ENCODE peak calls at places on chromosomes 16 and 17, in seven cellular contexts. One of them, this sample, is unnamed.

GRCh38 chr17:49836111-49837030 is 11.5 kb downstream of the TAC4 start:
- DNase-seq in GM12878: no peak
- DNase-seq in H1: no peak
- DNase-seq in transverse colon: no peak
- DNase-seq in prostate gland: peak; percentile 36
- DNase-seq in breast epithelium: no peak
- DNase-seq in HL-60: no peak
- DNase-seq in this sample: peak; percentile 73

GRCh38 chr17:19720631-19721426 is 4.4 kb upstream of the SLC47A2 start:
- DNase-seq in GM12878: no peak
- DNase-seq in H1: no peak
- DNase-seq in transverse colon: peak; percentile 75
- DNase-seq in prostate gland: no peak
- DNase-seq in breast epithelium: no peak
- DNase-seq in HL-60: no peak
- DNase-seq in this sample: no peak

GRCh38 chr16:72657791-72658190 is 390.1 kb downstream of the ZFHX3 start:
- DNase-seq in GM12878: peak; percentile 82
- DNase-seq in H1: no peak
- DNase-seq in transverse colon: no peak
- DNase-seq in prostate gland: no peak
- DNase-seq in breast epithelium: no peak
- DNase-seq in HL-60: no peak
- DNase-seq in this sample: no peak

GRCh38 chr16:23026777-23027362 is 122.4 kb downstream of the USP31 start:
- DNase-seq in GM12878: no peak
- DNase-seq in H1: no peak
- DNase-seq in transverse colon: no peak
- DNase-seq in prostate gland: no peak
- DNase-seq in breast epithelium: no peak
- DNase-seq in HL-60: no peak
- DNase-seq in this sample: no peak

GRCh38 chr16:871562-872330 is 71.2 kb upstream of the GNG13 start:
- DNase-seq in GM12878: no peak
- DNase-seq in H1: no peak
- DNase-seq in transverse colon: no peak
- DNase-seq in prostate gland: no peak
- DNase-seq in breast epithelium: no peak
- DNase-seq in HL-60: no peak
- DNase-seq in this sample: no peak

GRCh38 chr16:31094424-31095120 is at the start of gene VKORC1:
- DNase-seq in GM12878: peak; percentile 87
- DNase-seq in H1: peak; percentile 92
- DNase-seq in transverse colon: peak; percentile 96
- DNase-seq in prostate gland: peak; percentile 96
- DNase-seq in breast epithelium: peak; percentile 93
- DNase-seq in HL-60: peak; percentile 98
- DNase-seq in this sample: peak; percentile 97

GRCh38 chr16:1055557-1055924 is 17.0 kb upstream of the SSTR5 start:
- DNase-seq in GM12878: no peak
- DNase-seq in H1: no peak
- DNase-seq in transverse colon: no peak
- DNase-seq in prostate gland: no peak
- DNase-seq in breast epithelium: no peak
- DNase-seq in HL-60: no peak
- DNase-seq in this sample: no peak

GRCh38 chr17:71975998-71976649 is 144.7 kb upstream of the SOX9 start:
- DNase-seq in GM12878: no peak
- DNase-seq in H1: no peak
- DNase-seq in transverse colon: peak; percentile 79
- DNase-seq in prostate gland: peak; percentile 84
- DNase-seq in breast epithelium: peak; percentile 91
- DNase-seq in HL-60: no peak
- DNase-seq in this sample: peak; percentile 22

GRCh38 chr17:6061290-6061689 is 8.9 kb upstream of the WSCD1 start:
- DNase-seq in GM12878: no peak
- DNase-seq in H1: no peak
- DNase-seq in transverse colon: no peak
- DNase-seq in prostate gland: no peak
- DNase-seq in breast epithelium: no peak
- DNase-seq in HL-60: no peak
- DNase-seq in this sample: no peak

GRCh38 chr17:74864866-74865395 is 5.2 kb upstream of the GRIN2C start:
- DNase-seq in GM12878: no peak
- DNase-seq in H1: no peak
- DNase-seq in transverse colon: peak; percentile 79
- DNase-seq in prostate gland: peak; percentile 64
- DNase-seq in breast epithelium: peak; percentile 80
- DNase-seq in HL-60: peak; percentile 70
- DNase-seq in this sample: peak; percentile 76

GRCh38 chr16:89115216-89115949 is 21.7 kb downstream of the ACSF3 start:
- DNase-seq in GM12878: peak; percentile 67
- DNase-seq in H1: no peak
- DNase-seq in transverse colon: peak; percentile 85
- DNase-seq in prostate gland: peak; percentile 13
- DNase-seq in breast epithelium: no peak
- DNase-seq in HL-60: peak; percentile 92
- DNase-seq in this sample: peak; percentile 91

GRCh38 chr16:72189865-72190371 is 18.0 kb upstream of the PMFBP1 start:
- DNase-seq in GM12878: no peak
- DNase-seq in H1: no peak
- DNase-seq in transverse colon: no peak
- DNase-seq in prostate gland: no peak
- DNase-seq in breast epithelium: no peak
- DNase-seq in HL-60: no peak
- DNase-seq in this sample: peak; percentile 26

GRCh38 chr16:84079664-84080063 is 37.1 kb upstream of the SLC38A8 start:
- DNase-seq in GM12878: no peak
- DNase-seq in H1: no peak
- DNase-seq in transverse colon: no peak
- DNase-seq in prostate gland: no peak
- DNase-seq in breast epithelium: no peak
- DNase-seq in HL-60: no peak
- DNase-seq in this sample: no peak

GRCh38 chr16:88455610-88456355 is 2.7 kb downstream of the ZFPM1 start:
- DNase-seq in GM12878: peak; percentile 81
- DNase-seq in H1: no peak
- DNase-seq in transverse colon: peak; percentile 61
- DNase-seq in prostate gland: no peak
- DNase-seq in breast epithelium: no peak
- DNase-seq in HL-60: peak; percentile 26
- DNase-seq in this sample: peak; percentile 90

GRCh38 chr17:27526603-27527002 is 70.4 kb downstream of the KSR1 start:
- DNase-seq in GM12878: no peak
- DNase-seq in H1: no peak
- DNase-seq in transverse colon: peak; percentile 44
- DNase-seq in prostate gland: peak; percentile 22
- DNase-seq in breast epithelium: no peak
- DNase-seq in HL-60: peak; percentile 90
- DNase-seq in this sample: peak; percentile 79

GRCh38 chr17:27530791-27531391 is 74.6 kb downstream of the KSR1 start:
- DNase-seq in GM12878: no peak
- DNase-seq in H1: no peak
- DNase-seq in transverse colon: no peak
- DNase-seq in prostate gland: no peak
- DNase-seq in breast epithelium: no peak
- DNase-seq in HL-60: peak; percentile 95
- DNase-seq in this sample: peak; percentile 85

GRCh38 chr17:27532269-27533067 is 76.2 kb downstream of the KSR1 start:
- DNase-seq in GM12878: no peak
- DNase-seq in H1: no peak
- DNase-seq in transverse colon: peak; percentile 54
- DNase-seq in prostate gland: no peak
- DNase-seq in breast epithelium: no peak
- DNase-seq in HL-60: peak; percentile 98
- DNase-seq in this sample: no peak

GRCh38 chr17:27531469-27531948 is 75.3 kb downstream of the KSR1 start:
- DNase-seq in GM12878: no peak
- DNase-seq in H1: no peak
- DNase-seq in transverse colon: no peak
- DNase-seq in prostate gland: no peak
- DNase-seq in breast epithelium: no peak
- DNase-seq in HL-60: peak; percentile 81
- DNase-seq in this sample: no peak

DNA sequence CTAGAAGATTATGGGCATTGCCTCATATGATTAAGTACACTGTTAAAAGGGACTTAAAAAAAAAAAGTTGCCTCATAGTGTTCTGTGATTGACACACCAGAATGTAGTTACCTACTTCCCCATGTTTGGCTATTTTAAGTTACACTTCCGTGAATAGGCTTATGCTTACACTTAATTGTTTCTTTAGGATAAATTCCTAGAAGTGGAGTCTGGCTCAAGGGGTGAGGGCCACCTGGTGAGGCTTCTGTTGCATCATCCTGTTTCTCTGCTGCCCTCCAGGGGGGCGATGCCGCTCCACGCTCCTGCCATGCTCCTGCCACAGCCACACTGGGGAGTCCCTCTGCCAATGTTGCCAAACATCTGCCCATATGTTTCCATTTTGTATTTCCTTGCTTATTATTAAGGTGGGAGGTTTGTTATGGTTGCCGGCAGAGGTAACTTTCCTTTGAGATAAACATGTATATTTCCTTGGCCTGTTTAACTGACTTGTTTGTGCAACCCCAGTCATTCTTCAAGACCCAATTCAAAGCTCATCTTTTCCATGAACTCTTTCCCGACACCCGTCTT is 73.1 kb downstream of the KSR1 start:
- DNase-seq in GM12878: no peak
- DNase-seq in H1: no peak
- DNase-seq in transverse colon: no peak
- DNase-seq in prostate gland: no peak
- DNase-seq in breast epithelium: no peak
- DNase-seq in HL-60: peak; percentile 79
- DNase-seq in this sample: peak; percentile 82
- H3K27ac ChIP-seq in GM12878: no peak overlapping the region
- H3K27ac ChIP-seq in H1: no peak overlapping the region
- H3K27ac ChIP-seq in transverse colon: no peak overlapping the region
- H3K27ac ChIP-seq in prostate gland: no peak overlapping the region
- H3K27ac ChIP-seq in breast epithelium: no peak overlapping the region
- H3K27ac ChIP-seq in HL-60: peak overlapping the region; percentile 98
- H3K27ac ChIP-seq in this sample: peak overlapping the region; percentile 59

GRCh38 chr16:11533588-11533987 is 53.1 kb downstream of the LITAF start:
- DNase-seq in GM12878: no peak
- DNase-seq in H1: no peak
- DNase-seq in transverse colon: no peak
- DNase-seq in prostate gland: no peak
- DNase-seq in breast epithelium: no peak
- DNase-seq in HL-60: peak; percentile 30
- DNase-seq in this sample: no peak

GRCh38 chr16:11534262-11534661 is 52.5 kb downstream of the LITAF start:
- DNase-seq in GM12878: no peak
- DNase-seq in H1: no peak
- DNase-seq in transverse colon: no peak
- DNase-seq in prostate gland: no peak
- DNase-seq in breast epithelium: no peak
- DNase-seq in HL-60: no peak
- DNase-seq in this sample: no peak

GRCh38 chr16:11528053-11528452 is 58.7 kb downstream of the LITAF start:
- DNase-seq in GM12878: no peak
- DNase-seq in H1: no peak
- DNase-seq in transverse colon: no peak
- DNase-seq in prostate gland: no peak
- DNase-seq in breast epithelium: no peak
- DNase-seq in HL-60: no peak
- DNase-seq in this sample: no peak

GRCh38 chr16:11526921-11527320 is 59.8 kb downstream of the LITAF start:
- DNase-seq in GM12878: no peak
- DNase-seq in H1: no peak
- DNase-seq in transverse colon: no peak
- DNase-seq in prostate gland: no peak
- DNase-seq in breast epithelium: no peak
- DNase-seq in HL-60: no peak
- DNase-seq in this sample: peak; percentile 54

GRCh38 chr16:11530171-11530940 is 56.4 kb downstream of the LITAF start:
- DNase-seq in GM12878: no peak
- DNase-seq in H1: no peak
- DNase-seq in transverse colon: no peak
- DNase-seq in prostate gland: no peak
- DNase-seq in breast epithelium: no peak
- DNase-seq in HL-60: no peak
- DNase-seq in this sample: no peak
- TF ChIP-seq POLR2AphosphoS5 in GM12878: no peak
- TF ChIP-seq POLR2AphosphoS5 in H1: no peak
- TF ChIP-seq POLR2AphosphoS5 in transverse colon: no peak
- TF ChIP-seq POLR2AphosphoS5 in prostate gland: no peak
- TF ChIP-seq POLR2AphosphoS5 in breast epithelium: no peak
- TF ChIP-seq POLR2AphosphoS5 in HL-60: no peak
- TF ChIP-seq POLR2AphosphoS5 in this sample: no peak

DNA sequence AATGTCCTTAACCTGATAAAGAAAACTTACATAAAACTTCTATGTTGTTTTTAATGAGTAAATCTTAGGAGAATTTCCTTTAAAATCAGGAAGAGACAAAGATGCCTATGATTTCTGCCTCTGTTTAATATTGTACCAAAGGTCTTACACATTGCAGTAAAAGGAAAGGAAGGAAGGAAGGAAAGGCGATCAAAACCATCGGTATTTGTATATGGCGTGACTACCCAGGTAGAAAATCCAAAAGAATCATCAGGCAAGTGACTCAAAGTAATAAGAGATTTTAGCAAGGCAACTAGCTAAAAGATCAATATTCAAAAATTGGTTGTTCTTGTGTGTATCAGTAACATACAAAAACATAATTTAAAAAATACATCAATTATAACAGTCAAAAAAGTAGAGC is 3.5 kb downstream of the ICAM2 start:
- DNase-seq in GM12878: no peak
- DNase-seq in H1: no peak
- DNase-seq in transverse colon: no peak
- DNase-seq in prostate gland: no peak
- DNase-seq in breast epithelium: no peak
- DNase-seq in HL-60: no peak
- DNase-seq in this sample: no peak
- H3K27ac ChIP-seq in GM12878: peak overlapping the region; percentile 40
- H3K27ac ChIP-seq in H1: no peak overlapping the region
- H3K27ac ChIP-seq in transverse colon: peak overlapping the region; percentile 54
- H3K27ac ChIP-seq in prostate gland: no peak overlapping the region
- H3K27ac ChIP-seq in breast epithelium: no peak overlapping the region
- H3K27ac ChIP-seq in HL-60: no peak overlapping the region
- H3K27ac ChIP-seq in this sample: peak overlapping the region; percentile 79

DNA sequence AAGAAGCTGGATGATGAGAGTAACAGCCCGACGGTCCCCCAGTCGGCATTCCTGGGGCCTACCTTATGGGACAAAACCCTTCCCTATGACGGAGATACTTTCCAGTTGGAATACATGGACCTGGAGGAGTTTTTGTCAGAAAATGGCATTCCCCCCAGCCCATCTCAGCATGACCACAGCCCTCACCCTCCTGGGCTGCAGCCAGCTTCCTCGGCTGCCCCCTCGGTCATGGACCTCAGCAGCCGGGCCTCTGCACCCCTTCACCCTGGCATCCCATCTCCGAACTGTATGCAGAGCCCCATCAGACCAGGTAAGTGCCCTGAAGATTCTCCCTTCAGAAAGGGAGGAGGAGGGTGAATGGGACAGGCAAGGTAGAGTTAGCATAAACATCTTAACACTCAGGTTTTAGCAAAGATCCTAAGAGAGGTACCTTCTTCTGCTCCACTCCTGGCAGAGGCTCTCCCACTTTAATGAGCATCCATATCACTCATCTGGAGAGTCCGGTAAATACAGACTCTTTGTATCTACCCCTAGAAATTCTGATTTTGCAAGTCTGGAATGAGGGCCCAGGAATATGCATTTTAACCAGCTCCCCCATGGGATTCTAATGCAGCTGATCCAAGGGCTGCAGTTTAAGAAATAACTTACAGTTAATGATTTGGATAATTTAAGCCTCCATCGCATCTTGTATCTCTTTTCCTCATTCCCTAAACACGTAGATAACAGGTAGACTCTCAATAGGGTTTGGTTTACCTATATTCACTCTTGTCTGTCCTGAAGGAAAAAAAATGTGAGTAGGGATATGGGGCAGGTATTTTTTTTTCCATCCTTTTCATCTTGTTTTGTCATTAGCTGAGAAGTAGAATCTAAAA is 3.3 kb downstream of the HLF start:
- DNase-seq in GM12878: no peak
- DNase-seq in H1: no peak
- DNase-seq in transverse colon: no peak
- DNase-seq in prostate gland: no peak
- DNase-seq in breast epithelium: no peak
- DNase-seq in HL-60: no peak
- DNase-seq in this sample: no peak
- TF ChIP-seq POLR2AphosphoS5 in GM12878: no peak
- TF ChIP-seq POLR2AphosphoS5 in H1: no peak
- TF ChIP-seq POLR2AphosphoS5 in transverse colon: no peak
- TF ChIP-seq POLR2AphosphoS5 in prostate gland: no peak
- TF ChIP-seq POLR2AphosphoS5 in breast epithelium: no peak
- TF ChIP-seq POLR2AphosphoS5 in HL-60: no peak
- TF ChIP-seq POLR2AphosphoS5 in this sample: no peak

This sample was measured in upper lobe of left lung.